ENCODE peak calls at places on chromosomes 7 and 10, in nine cellular contexts. One of them, this sample, is unnamed.

GRCh38 chr10:46296629-46297275 is 10.0 kb downstream of the ANTXRL start:
- DNase-seq in activated T-cell treated with anti-CD3 and anti-CD28 coated beads, Interleukin-2, amount 50 U/mL, for 48 hours: peak; percentile 13
- DNase-seq in SHP77: no peak
- DNase-seq in GM19239: no peak
- DNase-seq in amniotic stem cell: no peak
- DNase-seq in hepatocyte: no peak
- DNase-seq in GM04504: no peak
- DNase-seq in tibial artery: no peak
- DNase-seq in activated naive CD4-positive, alpha-beta T cell treated with anti-CD3 and anti-CD28 coated beads, Interleukin-2, amount 50 U/mL, for 72 hours: no peak
- DNase-seq in this sample: no peak

GRCh38 chr10:8278099-8278498 is 223.6 kb downstream of the GATA3 start:
- DNase-seq in activated T-cell treated with anti-CD3 and anti-CD28 coated beads, Interleukin-2, amount 50 U/mL, for 48 hours: peak; percentile 37
- DNase-seq in SHP77: no peak
- DNase-seq in GM19239: no peak
- DNase-seq in amniotic stem cell: no peak
- DNase-seq in hepatocyte: no peak
- DNase-seq in GM04504: no peak
- DNase-seq in tibial artery: no peak
- DNase-seq in activated naive CD4-positive, alpha-beta T cell treated with anti-CD3 and anti-CD28 coated beads, Interleukin-2, amount 50 U/mL, for 72 hours: no peak
- DNase-seq in this sample: no peak

GRCh38 chr10:132412316-132413192 is 15.6 kb downstream of the PWWP2B start:
- DNase-seq in activated T-cell treated with anti-CD3 and anti-CD28 coated beads, Interleukin-2, amount 50 U/mL, for 48 hours: no peak
- DNase-seq in SHP77: no peak
- DNase-seq in GM19239: no peak
- DNase-seq in amniotic stem cell: no peak
- DNase-seq in hepatocyte: no peak
- DNase-seq in GM04504: no peak
- DNase-seq in tibial artery: no peak
- DNase-seq in activated naive CD4-positive, alpha-beta T cell treated with anti-CD3 and anti-CD28 coated beads, Interleukin-2, amount 50 U/mL, for 72 hours: no peak
- DNase-seq in this sample: no peak

GRCh38 chr7:4702961-4703512 is 20.9 kb downstream of the FOXK1 start:
- DNase-seq in activated T-cell treated with anti-CD3 and anti-CD28 coated beads, Interleukin-2, amount 50 U/mL, for 48 hours: no peak
- DNase-seq in SHP77: no peak
- DNase-seq in GM19239: no peak
- DNase-seq in amniotic stem cell: no peak
- DNase-seq in hepatocyte: no peak
- DNase-seq in GM04504: no peak
- DNase-seq in tibial artery: no peak
- DNase-seq in activated naive CD4-positive, alpha-beta T cell treated with anti-CD3 and anti-CD28 coated beads, Interleukin-2, amount 50 U/mL, for 72 hours: no peak
- DNase-seq in this sample: no peak

GRCh38 chr10:113029055-113029440 is 79.0 kb downstream of the TCF7L2 start:
- DNase-seq in activated T-cell treated with anti-CD3 and anti-CD28 coated beads, Interleukin-2, amount 50 U/mL, for 48 hours: no peak
- DNase-seq in SHP77: no peak
- DNase-seq in GM19239: no peak
- DNase-seq in amniotic stem cell: no peak
- DNase-seq in hepatocyte: no peak
- DNase-seq in GM04504: no peak
- DNase-seq in tibial artery: no peak
- DNase-seq in activated naive CD4-positive, alpha-beta T cell treated with anti-CD3 and anti-CD28 coated beads, Interleukin-2, amount 50 U/mL, for 72 hours: no peak
- DNase-seq in this sample: no peak

GRCh38 chr7:147803625-147804024 is 786.9 kb upstream of the C7orf33 start:
- DNase-seq in activated T-cell treated with anti-CD3 and anti-CD28 coated beads, Interleukin-2, amount 50 U/mL, for 48 hours: no peak
- DNase-seq in SHP77: no peak
- DNase-seq in GM19239: no peak
- DNase-seq in amniotic stem cell: no peak
- DNase-seq in hepatocyte: no peak
- DNase-seq in GM04504: no peak
- DNase-seq in tibial artery: no peak
- DNase-seq in activated naive CD4-positive, alpha-beta T cell treated with anti-CD3 and anti-CD28 coated beads, Interleukin-2, amount 50 U/mL, for 72 hours: no peak
- DNase-seq in this sample: no peak

GRCh38 chr10:11881477-11882417 is 58.6 kb downstream of the PROSER2 start:
- DNase-seq in activated T-cell treated with anti-CD3 and anti-CD28 coated beads, Interleukin-2, amount 50 U/mL, for 48 hours: no peak
- DNase-seq in SHP77: no peak
- DNase-seq in GM19239: no peak
- DNase-seq in amniotic stem cell: no peak
- DNase-seq in hepatocyte: peak; percentile 66
- DNase-seq in GM04504: no peak
- DNase-seq in tibial artery: no peak
- DNase-seq in activated naive CD4-positive, alpha-beta T cell treated with anti-CD3 and anti-CD28 coated beads, Interleukin-2, amount 50 U/mL, for 72 hours: no peak
- DNase-seq in this sample: peak; percentile 93

GRCh38 chr10:130891066-130891465 is 420.5 kb downstream of the TCERG1L start:
- DNase-seq in activated T-cell treated with anti-CD3 and anti-CD28 coated beads, Interleukin-2, amount 50 U/mL, for 48 hours: no peak
- DNase-seq in SHP77: no peak
- DNase-seq in GM19239: no peak
- DNase-seq in amniotic stem cell: no peak
- DNase-seq in hepatocyte: no peak
- DNase-seq in GM04504: no peak
- DNase-seq in tibial artery: no peak
- DNase-seq in activated naive CD4-positive, alpha-beta T cell treated with anti-CD3 and anti-CD28 coated beads, Interleukin-2, amount 50 U/mL, for 72 hours: no peak
- DNase-seq in this sample: no peak

GRCh38 chr7:29496355-29497020 is 67.1 kb upstream of the PRR15 start:
- DNase-seq in activated T-cell treated with anti-CD3 and anti-CD28 coated beads, Interleukin-2, amount 50 U/mL, for 48 hours: no peak
- DNase-seq in SHP77: no peak
- DNase-seq in GM19239: no peak
- DNase-seq in amniotic stem cell: no peak
- DNase-seq in hepatocyte: no peak
- DNase-seq in GM04504: no peak
- DNase-seq in tibial artery: no peak
- DNase-seq in activated naive CD4-positive, alpha-beta T cell treated with anti-CD3 and anti-CD28 coated beads, Interleukin-2, amount 50 U/mL, for 72 hours: no peak
- DNase-seq in this sample: no peak

GRCh38 chr10:75685187-75685586 is 253.8 kb downstream of the LRMDA start:
- DNase-seq in activated T-cell treated with anti-CD3 and anti-CD28 coated beads, Interleukin-2, amount 50 U/mL, for 48 hours: no peak
- DNase-seq in SHP77: no peak
- DNase-seq in GM19239: no peak
- DNase-seq in amniotic stem cell: no peak
- DNase-seq in hepatocyte: no peak
- DNase-seq in GM04504: no peak
- DNase-seq in tibial artery: no peak
- DNase-seq in activated naive CD4-positive, alpha-beta T cell treated with anti-CD3 and anti-CD28 coated beads, Interleukin-2, amount 50 U/mL, for 72 hours: no peak
- DNase-seq in this sample: no peak

GRCh38 chr7:28432105-28432504 is 19.8 kb downstream of the CREB5 start:
- DNase-seq in activated T-cell treated with anti-CD3 and anti-CD28 coated beads, Interleukin-2, amount 50 U/mL, for 48 hours: no peak
- DNase-seq in SHP77: no peak
- DNase-seq in GM19239: no peak
- DNase-seq in amniotic stem cell: no peak
- DNase-seq in hepatocyte: no peak
- DNase-seq in GM04504: no peak
- DNase-seq in tibial artery: peak; percentile 66
- DNase-seq in activated naive CD4-positive, alpha-beta T cell treated with anti-CD3 and anti-CD28 coated beads, Interleukin-2, amount 50 U/mL, for 72 hours: no peak
- DNase-seq in this sample: no peak

GRCh38 chr10:91907914-91908357 is 1.4 kb downstream of the FGFBP3 start:
- DNase-seq in activated T-cell treated with anti-CD3 and anti-CD28 coated beads, Interleukin-2, amount 50 U/mL, for 48 hours: no peak
- DNase-seq in SHP77: no peak
- DNase-seq in GM19239: no peak
- DNase-seq in amniotic stem cell: no peak
- DNase-seq in hepatocyte: peak; percentile 35
- DNase-seq in GM04504: no peak
- DNase-seq in tibial artery: no peak
- DNase-seq in activated naive CD4-positive, alpha-beta T cell treated with anti-CD3 and anti-CD28 coated beads, Interleukin-2, amount 50 U/mL, for 72 hours: no peak
- DNase-seq in this sample: peak; percentile 20

GRCh38 chr7:137081694-137082093 is 213.2 kb downstream of the CHRM2 start:
- DNase-seq in activated T-cell treated with anti-CD3 and anti-CD28 coated beads, Interleukin-2, amount 50 U/mL, for 48 hours: no peak
- DNase-seq in SHP77: no peak
- DNase-seq in GM19239: no peak
- DNase-seq in amniotic stem cell: peak; percentile 67
- DNase-seq in hepatocyte: peak; percentile 23
- DNase-seq in GM04504: peak; percentile 93
- DNase-seq in tibial artery: peak; percentile 78
- DNase-seq in activated naive CD4-positive, alpha-beta T cell treated with anti-CD3 and anti-CD28 coated beads, Interleukin-2, amount 50 U/mL, for 72 hours: no peak
- DNase-seq in this sample: no peak

GRCh38 chr10:6350609-6351008 is 147.9 kb downstream of the PFKFB3 start:
- DNase-seq in activated T-cell treated with anti-CD3 and anti-CD28 coated beads, Interleukin-2, amount 50 U/mL, for 48 hours: no peak
- DNase-seq in SHP77: no peak
- DNase-seq in GM19239: no peak
- DNase-seq in amniotic stem cell: no peak
- DNase-seq in hepatocyte: no peak
- DNase-seq in GM04504: no peak
- DNase-seq in tibial artery: no peak
- DNase-seq in activated naive CD4-positive, alpha-beta T cell treated with anti-CD3 and anti-CD28 coated beads, Interleukin-2, amount 50 U/mL, for 72 hours: no peak
- DNase-seq in this sample: no peak

GRCh38 chr7:20598479-20599419 is 16.7 kb upstream of the ABCB5 start:
- DNase-seq in activated T-cell treated with anti-CD3 and anti-CD28 coated beads, Interleukin-2, amount 50 U/mL, for 48 hours: no peak
- DNase-seq in SHP77: peak; percentile 87
- DNase-seq in GM19239: peak; percentile 24
- DNase-seq in amniotic stem cell: peak; percentile 15
- DNase-seq in hepatocyte: peak; percentile 73
- DNase-seq in GM04504: peak; percentile 23
- DNase-seq in tibial artery: no peak
- DNase-seq in activated naive CD4-positive, alpha-beta T cell treated with anti-CD3 and anti-CD28 coated beads, Interleukin-2, amount 50 U/mL, for 72 hours: no peak
- DNase-seq in this sample: peak; percentile 34

GRCh38 chr10:1267148-1267547 is 211.0 kb downstream of the WDR37 start:
- DNase-seq in activated T-cell treated with anti-CD3 and anti-CD28 coated beads, Interleukin-2, amount 50 U/mL, for 48 hours: no peak
- DNase-seq in SHP77: no peak
- DNase-seq in GM19239: no peak
- DNase-seq in amniotic stem cell: no peak
- DNase-seq in hepatocyte: no peak
- DNase-seq in GM04504: no peak
- DNase-seq in tibial artery: no peak
- DNase-seq in activated naive CD4-positive, alpha-beta T cell treated with anti-CD3 and anti-CD28 coated beads, Interleukin-2, amount 50 U/mL, for 72 hours: no peak
- DNase-seq in this sample: no peak

GRCh38 chr10:123550680-123551096 is 115.5 kb upstream of the GPR26 start:
- DNase-seq in activated T-cell treated with anti-CD3 and anti-CD28 coated beads, Interleukin-2, amount 50 U/mL, for 48 hours: no peak
- DNase-seq in SHP77: no peak
- DNase-seq in GM19239: no peak
- DNase-seq in amniotic stem cell: no peak
- DNase-seq in hepatocyte: no peak
- DNase-seq in GM04504: no peak
- DNase-seq in tibial artery: no peak
- DNase-seq in activated naive CD4-positive, alpha-beta T cell treated with anti-CD3 and anti-CD28 coated beads, Interleukin-2, amount 50 U/mL, for 72 hours: no peak
- DNase-seq in this sample: no peak

GRCh38 chr7:156618791-156619367 is 21.7 kb upstream of the RNF32 start:
- DNase-seq in activated T-cell treated with anti-CD3 and anti-CD28 coated beads, Interleukin-2, amount 50 U/mL, for 48 hours: no peak
- DNase-seq in SHP77: no peak
- DNase-seq in GM19239: no peak
- DNase-seq in amniotic stem cell: no peak
- DNase-seq in hepatocyte: no peak
- DNase-seq in GM04504: no peak
- DNase-seq in tibial artery: no peak
- DNase-seq in activated naive CD4-positive, alpha-beta T cell treated with anti-CD3 and anti-CD28 coated beads, Interleukin-2, amount 50 U/mL, for 72 hours: no peak
- DNase-seq in this sample: no peak

GRCh38 chr7:55366461-55367138 is 1.5 kb downstream of the LANCL2 start:
- DNase-seq in activated T-cell treated with anti-CD3 and anti-CD28 coated beads, Interleukin-2, amount 50 U/mL, for 48 hours: no peak
- DNase-seq in SHP77: peak; percentile 22
- DNase-seq in GM19239: no peak
- DNase-seq in amniotic stem cell: no peak
- DNase-seq in hepatocyte: no peak
- DNase-seq in GM04504: no peak
- DNase-seq in tibial artery: no peak
- DNase-seq in activated naive CD4-positive, alpha-beta T cell treated with anti-CD3 and anti-CD28 coated beads, Interleukin-2, amount 50 U/mL, for 72 hours: no peak
- DNase-seq in this sample: no peak

GRCh38 chr10:110747609-110748464 is 103.7 kb downstream of the RBM20 start:
- DNase-seq in activated T-cell treated with anti-CD3 and anti-CD28 coated beads, Interleukin-2, amount 50 U/mL, for 48 hours: no peak
- DNase-seq in SHP77: no peak
- DNase-seq in GM19239: no peak
- DNase-seq in amniotic stem cell: no peak
- DNase-seq in hepatocyte: no peak
- DNase-seq in GM04504: no peak
- DNase-seq in tibial artery: no peak
- DNase-seq in activated naive CD4-positive, alpha-beta T cell treated with anti-CD3 and anti-CD28 coated beads, Interleukin-2, amount 50 U/mL, for 72 hours: no peak
- DNase-seq in this sample: no peak

GRCh38 chr10:116598326-116598725 is 7.6 kb downstream of the PNLIPRP1 start:
- DNase-seq in activated T-cell treated with anti-CD3 and anti-CD28 coated beads, Interleukin-2, amount 50 U/mL, for 48 hours: no peak
- DNase-seq in SHP77: no peak
- DNase-seq in GM19239: no peak
- DNase-seq in amniotic stem cell: no peak
- DNase-seq in hepatocyte: peak; percentile 22
- DNase-seq in GM04504: no peak
- DNase-seq in tibial artery: no peak
- DNase-seq in activated naive CD4-positive, alpha-beta T cell treated with anti-CD3 and anti-CD28 coated beads, Interleukin-2, amount 50 U/mL, for 72 hours: no peak
- DNase-seq in this sample: no peak

GRCh38 chr7:33155811-33156210 is 26.4 kb downstream of the BBS9 start:
- DNase-seq in activated T-cell treated with anti-CD3 and anti-CD28 coated beads, Interleukin-2, amount 50 U/mL, for 48 hours: no peak
- DNase-seq in SHP77: no peak
- DNase-seq in GM19239: no peak
- DNase-seq in amniotic stem cell: no peak
- DNase-seq in hepatocyte: no peak
- DNase-seq in GM04504: no peak
- DNase-seq in tibial artery: no peak
- DNase-seq in activated naive CD4-positive, alpha-beta T cell treated with anti-CD3 and anti-CD28 coated beads, Interleukin-2, amount 50 U/mL, for 72 hours: no peak
- DNase-seq in this sample: no peak

GRCh38 chr7:55056577-55057480 is 38.0 kb downstream of the EGFR start:
- DNase-seq in activated T-cell treated with anti-CD3 and anti-CD28 coated beads, Interleukin-2, amount 50 U/mL, for 48 hours: no peak
- DNase-seq in SHP77: no peak
- DNase-seq in GM19239: no peak
- DNase-seq in amniotic stem cell: no peak
- DNase-seq in hepatocyte: no peak
- DNase-seq in GM04504: no peak
- DNase-seq in tibial artery: peak; percentile 69
- DNase-seq in activated naive CD4-positive, alpha-beta T cell treated with anti-CD3 and anti-CD28 coated beads, Interleukin-2, amount 50 U/mL, for 72 hours: no peak
- DNase-seq in this sample: no peak